ENCODE peak calls at places on chromosomes 1 and 21, in four cellular contexts. S is DND-41, B is mesenchymal stem cell, G is neuronal stem cell. P is an unnamed sample.

GRCh38 chr1:227218870-227219578 is 99.3 kb downstream of the CDC42BPA start:
- DNase-seq in S (no peak), G (no peak), B (no peak), P (no peak)

GRCh38 chr1:65026235-65026634 is 59.9 kb upstream of the JAK1 start:
- DNase-seq in G (no peak), B (no peak), S (no peak), P (no peak)

GRCh38 chr1:166164995-166165660 is 1.7 kb downstream of the FAM78B start:
- DNase-seq in G (peak; percentile 71), B (peak; percentile 50), S (no peak), P (peak; percentile 42)

GRCh38 chr1:232239557-232240468 is 390.1 kb downstream of the SIPA1L2 start:
- DNase-seq in B (no peak), S (no peak), G (no peak), P (no peak)

GRCh38 chr1:1144122-1144842 is 28.4 kb upstream of the C1orf159 start:
- DNase-seq in B (no peak), S (peak; percentile 84), G (no peak), P (no peak)

GRCh38 chr21:35933466-35933865 is 126.9 kb downstream of the SETD4 start:
- DNase-seq in B (peak; percentile 90), S (no peak), G (no peak), P (no peak)

GRCh38 chr1:119680193-119680592 is 31.5 kb upstream of the PHGDH start:
- DNase-seq in G (no peak), B (no peak), S (no peak), P (no peak)

GRCh38 chr1:191206808-191207207 is 729.1 kb upstream of the BRINP3 start:
- DNase-seq in B (no peak), S (no peak), G (no peak), P (no peak)

GRCh38 chr1:244552336-244552735 is 91.3 kb downstream of the CATSPERE start:
- DNase-seq in G (no peak), B (no peak), S (no peak), P (no peak)

GRCh38 chr1:93753766-93754763 is 72.4 kb upstream of the BCAR3 start:
- DNase-seq in B (peak; percentile 95), G (no peak), S (no peak), P (no peak)

GRCh38 chr1:154190550-154190949 is 1.4 kb downstream of the TPM3 start:
- DNase-seq in S (no peak), G (no peak), B (peak; percentile 45), P (no peak)

GRCh38 chr21:46545363-46545762 is 59.5 kb downstream of the S100B start:
- DNase-seq in B (no peak), G (no peak), S (no peak), P (no peak)

GRCh38 chr1:26346274-26347033 is 7.5 kb downstream of the CRYBG2 start:
- DNase-seq in S (no peak), G (no peak), B (no peak), P (no peak)

GRCh38 chr1:206579747-206580437 is 32.4 kb downstream of the EIF2D start:
- DNase-seq in G (no peak), B (no peak), S (peak; percentile 62), P (no peak)

GRCh38 chr1:17031436-17031835 is 19.7 kb upstream of the ATP13A2 start:
- DNase-seq in S (no peak), B (no peak), G (no peak), P (no peak)

GRCh38 chr1:213987876-213988638 is at the start of gene PROX1:
- DNase-seq in G (peak; percentile 83), B (peak; percentile 89), S (no peak), P (peak; percentile 92)

GRCh38 chr1:234775477-234776246 is 165.7 kb upstream of the IRF2BP2 start:
- DNase-seq in G (no peak), B (no peak), S (no peak), P (no peak)

GRCh38 chr1:202991112-202991511 is 16.1 kb upstream of the TMEM183A start:
- DNase-seq in S (no peak), B (no peak), G (no peak), P (no peak)

GRCh38 chr21:16455978-16456377 is 726.2 kb downstream of the USP25 start:
- DNase-seq in G (no peak), B (no peak), S (no peak), P (peak; percentile 86)

GRCh38 chr1:183804382-183804781 is 538 bp upstream of the RGL1 start:
- DNase-seq in S (no peak), B (no peak), G (no peak), P (no peak)

GRCh38 chr1:29851666-29852065 is 615.3 kb downstream of the PTPRU start:
- DNase-seq in G (no peak), B (no peak), S (no peak), P (no peak)

DNA sequence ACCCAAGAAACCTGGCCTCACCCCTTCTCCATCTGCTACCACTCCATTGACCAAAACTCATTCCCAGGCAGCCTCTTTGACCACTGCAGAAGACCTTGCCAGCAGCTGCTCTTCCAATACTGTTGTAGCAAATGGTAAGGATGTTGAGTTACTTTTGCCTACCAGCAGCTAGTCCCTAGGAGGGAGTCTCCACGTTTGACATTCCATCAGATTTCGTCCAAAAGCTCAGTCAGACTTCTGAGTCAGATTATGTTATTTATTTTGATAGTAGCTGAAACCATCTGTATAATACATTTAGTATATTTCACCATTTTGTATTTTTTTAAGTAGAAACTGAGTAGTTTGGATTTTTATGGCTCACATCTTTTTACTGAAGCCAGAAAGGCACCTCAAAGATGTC is 51.5 kb upstream of the WNT2B start:
- DNase-seq in G (no peak), B (no peak), S (no peak), P (no peak)
- H3K27me3 ChIP-seq in G (no peaks in the 10 kb centered on the region), B (no peaks in the 10 kb centered on the region), S (no peaks in the 10 kb centered on the region), P (no peaks in the 10 kb centered on the region)

GRCh38 chr1:47399138-47399840 is 16.8 kb upstream of the FOXE3 start:
- DNase-seq in B (no peak), G (no peak), S (no peak), P (no peak)
- H3K9me3 ChIP-seq in B (no peaks in the 10 kb centered on the region), G (no peaks in the 10 kb centered on the region), S (no peaks in the 10 kb centered on the region), P (no peaks in the 10 kb centered on the region)

GRCh38 chr1:182617734-182618288 is 13.6 kb upstream of the RGS16 start:
- DNase-seq in S (no peak), G (no peak), B (peak; percentile 58), P (no peak)

GRCh38 chr1:182616130-182617074 is 12.2 kb upstream of the RGS16 start:
- DNase-seq in S (peak; percentile 98), G (peak; percentile 61), B (peak; percentile 41), P (no peak)

GRCh38 chr1:182615468-182616129 is 11.4 kb upstream of the RGS16 start:
- DNase-seq in B (peak; percentile 56), G (peak; percentile 59), S (peak; percentile 88), P (peak; percentile 63)

GRCh38 chr1:182617075-182617429 is 12.9 kb upstream of the RGS16 start:
- DNase-seq in G (no peak), B (no peak), S (no peak), P (no peak)

GRCh38 chr1:182614796-182615451 is 10.7 kb upstream of the RGS16 start:
- DNase-seq in S (peak; percentile 54), B (peak; percentile 98), G (peak; percentile 73), P (peak; percentile 80)
- H3K4me3 ChIP-seq in S (peak overlapping the region; percentile 53), B (peak overlapping the region; percentile 46), G (peak overlapping the region; percentile 80), P (peak overlapping the region; percentile 21)

GRCh38 chr1:205535096-205535495 is 30.6 kb downstream of the CDK18 start:
- DNase-seq in B (no peak), S (no peak), G (no peak), P (no peak)
- H3K27me3 ChIP-seq in B (peaks cover 24% of the 10 kb centered on the region), S (no peaks in the 10 kb centered on the region), G (peaks cover 43% of the 10 kb centered on the region), P (no peaks in the 10 kb centered on the region)

GRCh38 chr1:44110916-44111315 is 7.7 kb upstream of the KLF17 start:
- DNase-seq in S (no peak), B (no peak), G (no peak), P (no peak)

GRCh38 chr1:44111861-44112260 is 6.8 kb upstream of the KLF17 start:
- DNase-seq in G (no peak), S (no peak), B (no peak), P (no peak)

GRCh38 chr1:44114098-44114497 is 4.5 kb upstream of the KLF17 start:
- DNase-seq in G (no peak), S (no peak), B (no peak), P (no peak)

GRCh38 chr1:44113095-44113609 is 5.5 kb upstream of the KLF17 start:
- DNase-seq in B (no peak), G (no peak), S (no peak), P (no peak)

GRCh38 chr1:44112486-44112885 is 6.1 kb upstream of the KLF17 start:
- DNase-seq in B (no peak), G (no peak), S (no peak), P (no peak)
- H3K9me3 ChIP-seq in B (no peaks in the 10 kb centered on the region), G (no peaks in the 10 kb centered on the region), S (no peaks in the 10 kb centered on the region), P (no peaks in the 10 kb centered on the region)